ENCODE peak calls at places on chromosomes 1 and 21, in six cellular contexts. W is HS-5, O is EL, L is caudate nucleus, U is foreskin melanocyte, H is GM12891. A is an unnamed sample.

GRCh38 chr1:38558476-38559179 is 300.9 kb downstream of the RRAGC start:
- DNase-seq in H (no peak), U (no peak), O (no peak), L (no peak), W (no peak), A (no peak)

GRCh38 chr1:67564193-67564592 is 120.8 kb upstream of the GADD45A start:
- DNase-seq in U (no peak), H (no peak), L (no peak), W (no peak), O (no peak), A (no peak)

GRCh38 chr1:187306671-187307415 is 478.1 kb downstream of the PLA2G4A start:
- DNase-seq in U (no peak), L (no peak), H (no peak), O (no peak), W (no peak), A (no peak)

GRCh38 chr21:44282370-44282769 is 3.3 kb upstream of the AIRE start:
- DNase-seq in U (no peak), H (no peak), W (no peak), O (no peak), L (no peak), A (no peak)

GRCh38 chr21:39612233-39613028 is at the start of gene B3GALT5:
- DNase-seq in H (no peak), O (peak; percentile 38), L (peak; percentile 38), U (no peak), W (no peak), A (no peak)

GRCh38 chr1:84884671-84885389 is 8.2 kb downstream of the LPAR3 start:
- DNase-seq in O (peak; percentile 47), W (peak; percentile 80), H (no peak), L (no peak), U (no peak), A (no peak)

GRCh38 chr1:184648160-184648855 is 106.3 kb downstream of the EDEM3 start:
- DNase-seq in U (no peak), O (no peak), H (no peak), L (no peak), W (no peak), A (no peak)

GRCh38 chr1:193264313-193265065 is 78.1 kb upstream of the B3GALT2 start:
- DNase-seq in L (no peak), H (no peak), W (no peak), O (peak; percentile 55), U (peak; percentile 44), A (no peak)

GRCh38 chr1:112840631-112841624 is 115.1 kb downstream of the SLC16A1 start:
- DNase-seq in U (no peak), H (no peak), L (no peak), O (no peak), W (no peak), A (no peak)

GRCh38 chr1:153649867-153650235 is 8.7 kb upstream of the SNAPIN start:
- DNase-seq in U (no peak), W (no peak), O (no peak), L (peak; percentile 51), H (no peak), A (no peak)

GRCh38 chr1:40384887-40385286 is 11.4 kb downstream of the SMAP2 start:
- DNase-seq in U (no peak), W (no peak), H (no peak), L (no peak), O (no peak), A (no peak)

GRCh38 chr1:39214021-39214713 is 9.7 kb downstream of the MACF1 start:
- DNase-seq in U (peak; percentile 70), H (no peak), O (peak; percentile 44), W (no peak), L (peak; percentile 27), A (no peak)

GRCh38 chr1:65208577-65208976 is 60.6 kb downstream of the AK4 start:
- DNase-seq in H (no peak), O (no peak), L (peak; percentile 31), W (no peak), U (no peak), A (no peak)

GRCh38 chr21:45385549-45386050 is 19.4 kb upstream of the COL18A1 start:
- DNase-seq in O (no peak), L (no peak), W (no peak), H (no peak), U (no peak), A (no peak)

GRCh38 chr1:161077426-161077825 is 7.7 kb upstream of the ARHGAP30 start:
- DNase-seq in U (no peak), L (no peak), W (no peak), H (no peak), O (no peak), A (no peak)

GRCh38 chr1:245710961-245711903 is 556.4 kb downstream of the KIF26B start:
- DNase-seq in L (no peak), O (no peak), U (no peak), H (no peak), W (no peak), A (no peak)

GRCh38 chr1:17565551-17565971 is 26.1 kb downstream of the ARHGEF10L start:
- DNase-seq in O (no peak), W (no peak), L (no peak), H (no peak), U (no peak), A (no peak)

GRCh38 chr1:232012773-232013386 is 386.3 kb downstream of the DISC1 start:
- DNase-seq in H (no peak), U (peak; percentile 61), L (no peak), O (peak; percentile 30), W (no peak), A (no peak)

GRCh38 chr1:230682274-230682673 is 31.6 kb downstream of the AGT start:
- DNase-seq in U (no peak), H (no peak), L (no peak), O (no peak), W (no peak), A (no peak)